ENCODE peak calls at places on chromosomes 13 and 19, in nine cellular contexts. One of them, this sample, is unnamed.

GRCh38 chr13:83613524-83613923 is 268.8 kb downstream of the SLITRK1 start:
- DNase-seq in GOT3: no peak
- DNase-seq in amygdala: no peak
- DNase-seq in transverse colon: no peak
- DNase-seq in CD4-positive, alpha-beta T cell: no peak
- DNase-seq in HCEC 1CT: no peak
- DNase-seq in uterus: no peak
- DNase-seq in mucosa of descending colon: no peak
- DNase-seq in AG08396: no peak
- DNase-seq in this sample: no peak

GRCh38 chr19:51098366-51099069 is 9.7 kb downstream of the CTU1 start:
- DNase-seq in GOT3: no peak
- DNase-seq in AG08396: no peak
- DNase-seq in amygdala: no peak
- DNase-seq in HCEC 1CT: no peak
- DNase-seq in transverse colon: peak
- DNase-seq in uterus: no peak
- DNase-seq in CD4-positive, alpha-beta T cell: peak
- DNase-seq in mucosa of descending colon: no peak
- DNase-seq in this sample: peak

GRCh38 chr19:39193785-39194184 is 3.0 kb upstream of the NCCRP1 start:
- DNase-seq in CD4-positive, alpha-beta T cell: no peak
- DNase-seq in HCEC 1CT: no peak
- DNase-seq in uterus: no peak
- DNase-seq in transverse colon: no peak
- DNase-seq in AG08396: no peak
- DNase-seq in GOT3: no peak
- DNase-seq in amygdala: no peak
- DNase-seq in mucosa of descending colon: no peak
- DNase-seq in this sample: no peak

GRCh38 chr19:38734426-38735256 is 9.6 kb downstream of the CAPN12 start:
- DNase-seq in uterus: peak
- DNase-seq in AG08396: peak
- DNase-seq in HCEC 1CT: peak
- DNase-seq in mucosa of descending colon: peak
- DNase-seq in GOT3: no peak
- DNase-seq in amygdala: no peak
- DNase-seq in CD4-positive, alpha-beta T cell: no peak
- DNase-seq in transverse colon: peak
- DNase-seq in this sample: peak

GRCh38 chr13:80550856-80551532 is 210.1 kb upstream of the SPRY2 start:
- DNase-seq in uterus: no peak
- DNase-seq in transverse colon: no peak
- DNase-seq in CD4-positive, alpha-beta T cell: no peak
- DNase-seq in GOT3: no peak
- DNase-seq in AG08396: no peak
- DNase-seq in amygdala: no peak
- DNase-seq in HCEC 1CT: no peak
- DNase-seq in mucosa of descending colon: no peak
- DNase-seq in this sample: no peak

GRCh38 chr19:17448190-17448967 is at the start of gene TMEM221:
- DNase-seq in HCEC 1CT: peak
- DNase-seq in uterus: peak
- DNase-seq in CD4-positive, alpha-beta T cell: no peak
- DNase-seq in amygdala: no peak
- DNase-seq in GOT3: no peak
- DNase-seq in mucosa of descending colon: peak
- DNase-seq in transverse colon: peak
- DNase-seq in AG08396: peak
- DNase-seq in this sample: peak

GRCh38 chr13:44305216-44305615 is 68.4 kb upstream of the SERP2 start:
- DNase-seq in amygdala: no peak
- DNase-seq in HCEC 1CT: no peak
- DNase-seq in GOT3: no peak
- DNase-seq in uterus: no peak
- DNase-seq in mucosa of descending colon: no peak
- DNase-seq in transverse colon: no peak
- DNase-seq in AG08396: no peak
- DNase-seq in CD4-positive, alpha-beta T cell: no peak
- DNase-seq in this sample: no peak

GRCh38 chr19:58212336-58213074 is 16.2 kb upstream of the ZNF544 start:
- DNase-seq in GOT3: no peak
- DNase-seq in amygdala: no peak
- DNase-seq in uterus: no peak
- DNase-seq in HCEC 1CT: peak
- DNase-seq in CD4-positive, alpha-beta T cell: no peak
- DNase-seq in AG08396: no peak
- DNase-seq in mucosa of descending colon: no peak
- DNase-seq in transverse colon: no peak
- DNase-seq in this sample: no peak

GRCh38 chr19:28239270-28239669 is 973.7 kb downstream of the UQCRFS1 start:
- DNase-seq in uterus: no peak
- DNase-seq in CD4-positive, alpha-beta T cell: no peak
- DNase-seq in AG08396: no peak
- DNase-seq in mucosa of descending colon: no peak
- DNase-seq in amygdala: no peak
- DNase-seq in HCEC 1CT: no peak
- DNase-seq in transverse colon: no peak
- DNase-seq in GOT3: no peak
- DNase-seq in this sample: no peak

GRCh38 chr19:3253270-3253669 is 28.8 kb downstream of the CELF5 start:
- DNase-seq in HCEC 1CT: peak
- DNase-seq in CD4-positive, alpha-beta T cell: no peak
- DNase-seq in amygdala: no peak
- DNase-seq in GOT3: no peak
- DNase-seq in uterus: no peak
- DNase-seq in transverse colon: no peak
- DNase-seq in AG08396: no peak
- DNase-seq in mucosa of descending colon: no peak
- DNase-seq in this sample: no peak

GRCh38 chr13:110616103-110617101 is 1.1 kb downstream of the NAXD start:
- DNase-seq in amygdala: no peak
- DNase-seq in AG08396: peak
- DNase-seq in GOT3: no peak
- DNase-seq in HCEC 1CT: peak
- DNase-seq in transverse colon: peak
- DNase-seq in uterus: no peak
- DNase-seq in CD4-positive, alpha-beta T cell: no peak
- DNase-seq in mucosa of descending colon: peak
- DNase-seq in this sample: no peak

GRCh38 chr13:92224052-92224821 is 825.8 kb downstream of the GPC5 start:
- DNase-seq in transverse colon: no peak
- DNase-seq in amygdala: no peak
- DNase-seq in uterus: no peak
- DNase-seq in GOT3: no peak
- DNase-seq in CD4-positive, alpha-beta T cell: no peak
- DNase-seq in HCEC 1CT: peak
- DNase-seq in AG08396: peak
- DNase-seq in mucosa of descending colon: no peak
- DNase-seq in this sample: no peak

GRCh38 chr19:455851-456546 is 4.8 kb downstream of the SHC2 start:
- DNase-seq in GOT3: no peak
- DNase-seq in CD4-positive, alpha-beta T cell: no peak
- DNase-seq in HCEC 1CT: no peak
- DNase-seq in mucosa of descending colon: no peak
- DNase-seq in transverse colon: no peak
- DNase-seq in amygdala: no peak
- DNase-seq in AG08396: no peak
- DNase-seq in uterus: no peak
- DNase-seq in this sample: no peak

GRCh38 chr19:29745253-29745652 is 30.2 kb upstream of the C19orf12 start:
- DNase-seq in transverse colon: no peak
- DNase-seq in amygdala: no peak
- DNase-seq in GOT3: no peak
- DNase-seq in uterus: no peak
- DNase-seq in AG08396: no peak
- DNase-seq in mucosa of descending colon: no peak
- DNase-seq in HCEC 1CT: no peak
- DNase-seq in CD4-positive, alpha-beta T cell: no peak
- DNase-seq in this sample: no peak

GRCh38 chr19:16889429-16889882 is 657 bp downstream of the F2RL3 start:
- DNase-seq in transverse colon: no peak
- DNase-seq in HCEC 1CT: no peak
- DNase-seq in CD4-positive, alpha-beta T cell: no peak
- DNase-seq in uterus: no peak
- DNase-seq in mucosa of descending colon: peak
- DNase-seq in GOT3: peak
- DNase-seq in amygdala: no peak
- DNase-seq in AG08396: peak
- DNase-seq in this sample: no peak

GRCh38 chr13:39773833-39774232 is 118.4 kb downstream of the COG6 start:
- DNase-seq in transverse colon: no peak
- DNase-seq in amygdala: no peak
- DNase-seq in HCEC 1CT: peak
- DNase-seq in GOT3: no peak
- DNase-seq in CD4-positive, alpha-beta T cell: no peak
- DNase-seq in uterus: no peak
- DNase-seq in AG08396: peak
- DNase-seq in mucosa of descending colon: no peak
- DNase-seq in this sample: no peak

GRCh38 chr13:77535448-77535847 is at the start of gene SCEL:
- DNase-seq in AG08396: no peak
- DNase-seq in CD4-positive, alpha-beta T cell: no peak
- DNase-seq in transverse colon: no peak
- DNase-seq in mucosa of descending colon: no peak
- DNase-seq in amygdala: no peak
- DNase-seq in GOT3: no peak
- DNase-seq in HCEC 1CT: no peak
- DNase-seq in uterus: no peak
- DNase-seq in this sample: no peak

GRCh38 chr13:76822691-76823267 is 63.4 kb downstream of the KCTD12 start:
- DNase-seq in CD4-positive, alpha-beta T cell: no peak
- DNase-seq in HCEC 1CT: peak
- DNase-seq in transverse colon: no peak
- DNase-seq in AG08396: peak
- DNase-seq in mucosa of descending colon: no peak
- DNase-seq in amygdala: no peak
- DNase-seq in GOT3: no peak
- DNase-seq in uterus: no peak
- DNase-seq in this sample: no peak

GRCh38 chr13:83881917-83882625 is at the start of gene SLITRK1:
- DNase-seq in transverse colon: no peak
- DNase-seq in amygdala: peak
- DNase-seq in HCEC 1CT: peak
- DNase-seq in CD4-positive, alpha-beta T cell: no peak
- DNase-seq in AG08396: peak
- DNase-seq in GOT3: no peak
- DNase-seq in uterus: no peak
- DNase-seq in mucosa of descending colon: peak
- DNase-seq in this sample: peak

GRCh38 chr19:57465680-57466381 is 8.9 kb upstream of the VN1R1 start:
- DNase-seq in uterus: no peak
- DNase-seq in amygdala: no peak
- DNase-seq in CD4-positive, alpha-beta T cell: no peak
- DNase-seq in AG08396: peak
- DNase-seq in mucosa of descending colon: no peak
- DNase-seq in HCEC 1CT: peak
- DNase-seq in transverse colon: peak
- DNase-seq in GOT3: no peak
- DNase-seq in this sample: no peak

GRCh38 chr13:19864018-19864338 is 529 bp upstream of the ZMYM5 start:
- DNase-seq in AG08396: peak
- DNase-seq in HCEC 1CT: peak
- DNase-seq in amygdala: peak
- DNase-seq in mucosa of descending colon: peak
- DNase-seq in GOT3: peak
- DNase-seq in uterus: peak
- DNase-seq in transverse colon: peak
- DNase-seq in CD4-positive, alpha-beta T cell: no peak
- DNase-seq in this sample: peak